ENCODE peak calls at places on chromosomes 11 and 22, in five cellular contexts. L, K, Y, R and M are unnamed samples.

GRCh38 chr22:39926175-39927152 is 25.6 kb downstream of the GRAP2 start:
- DNase-seq in Y (no peak), L (no peak), K (no peak), R (no peak), M (no peak)

GRCh38 chr11:18081551-18081950 is 24.3 kb downstream of the SAAL1 start:
- DNase-seq in L (no peak), Y (no peak), R (no peak), K (no peak), M (no peak)

GRCh38 chr22:39556970-39557811 is 13.4 kb upstream of the CACNA1I start:
- DNase-seq in R (no peak), Y (no peak), K (no peak), L (no peak), M (no peak)

GRCh38 chr11:111454561-111455192 is 57.5 kb downstream of the BTG4 start:
- DNase-seq in L (no peak), K (no peak), Y (no peak), R (no peak), M (no peak)

GRCh38 chr11:94655951-94656350 is 88.8 kb downstream of the PIWIL4 start:
- DNase-seq in K (no peak), L (no peak), Y (no peak), R (no peak), M (no peak)

GRCh38 chr11:70539360-70540095 is 141.2 kb downstream of the CTTN start:
- DNase-seq in L (no peak), K (no peak), R (peak; percentile 29), Y (no peak), M (no peak)

GRCh38 chr22:44729391-44730012 is 22.9 kb upstream of the ARHGAP8 start:
- DNase-seq in L (no peak), Y (no peak), K (peak; percentile 76), R (peak; percentile 57), M (no peak)

GRCh38 chr22:42077486-42078125 is 1.9 kb upstream of the SMDT1 start:
- DNase-seq in R (no peak), Y (no peak), K (no peak), L (no peak), M (no peak)

GRCh38 chr11:72278911-72279310 is 34.9 kb upstream of the PHOX2A start:
- DNase-seq in R (no peak), K (no peak), Y (no peak), L (no peak), M (no peak)

GRCh38 chr11:86182976-86183584 is 61.5 kb upstream of the EED start:
- DNase-seq in K (no peak), Y (peak; percentile 74), L (no peak), R (no peak), M (no peak)

GRCh38 chr11:30422389-30422788 is 99.5 kb downstream of the ARL14EP start:
- DNase-seq in Y (no peak), K (no peak), L (no peak), R (no peak), M (no peak)

GRCh38 chr11:104776501-104777170 is 121.6 kb downstream of the CASP12 start:
- DNase-seq in L (no peak), R (no peak), Y (no peak), K (no peak), M (no peak)

GRCh38 chr22:48175721-48176120 is 1413.3 kb downstream of the TBC1D22A start:
- DNase-seq in L (no peak), Y (no peak), K (no peak), R (no peak), M (no peak)

GRCh38 chr11:12767022-12767421 is 92.8 kb downstream of the TEAD1 start:
- DNase-seq in R (no peak), K (no peak), L (no peak), Y (no peak), M (no peak)
- H3K4me1 ChIP-seq in R (peaks cover 14% of the 10 kb centered on the region), K (peaks cover 28% of the 10 kb centered on the region), L (peaks cover 79% of the 10 kb centered on the region), Y (peaks cover 58% of the 10 kb centered on the region), M (peaks cover 7% of the 10 kb centered on the region)

GRCh38 chr11:1038921-1039320 is 2.4 kb upstream of the MUC6 start:
- DNase-seq in Y (no peak), K (no peak), R (no peak), L (no peak), M (no peak)

GRCh38 chr11:1040428-1041148 is 4.1 kb upstream of the MUC6 start:
- DNase-seq in K (no peak), Y (peak; percentile 55), R (no peak), L (no peak), M (no peak)

GRCh38 chr11:1038361-1038760 is 1.8 kb upstream of the MUC6 start:
- DNase-seq in Y (no peak), R (no peak), K (no peak), L (no peak), M (no peak)

GRCh38 chr11:1041149-1041467 is 4.6 kb upstream of the MUC6 start:
- DNase-seq in K (no peak), Y (no peak), R (peak; percentile 48), L (no peak), M (no peak)

DNA sequence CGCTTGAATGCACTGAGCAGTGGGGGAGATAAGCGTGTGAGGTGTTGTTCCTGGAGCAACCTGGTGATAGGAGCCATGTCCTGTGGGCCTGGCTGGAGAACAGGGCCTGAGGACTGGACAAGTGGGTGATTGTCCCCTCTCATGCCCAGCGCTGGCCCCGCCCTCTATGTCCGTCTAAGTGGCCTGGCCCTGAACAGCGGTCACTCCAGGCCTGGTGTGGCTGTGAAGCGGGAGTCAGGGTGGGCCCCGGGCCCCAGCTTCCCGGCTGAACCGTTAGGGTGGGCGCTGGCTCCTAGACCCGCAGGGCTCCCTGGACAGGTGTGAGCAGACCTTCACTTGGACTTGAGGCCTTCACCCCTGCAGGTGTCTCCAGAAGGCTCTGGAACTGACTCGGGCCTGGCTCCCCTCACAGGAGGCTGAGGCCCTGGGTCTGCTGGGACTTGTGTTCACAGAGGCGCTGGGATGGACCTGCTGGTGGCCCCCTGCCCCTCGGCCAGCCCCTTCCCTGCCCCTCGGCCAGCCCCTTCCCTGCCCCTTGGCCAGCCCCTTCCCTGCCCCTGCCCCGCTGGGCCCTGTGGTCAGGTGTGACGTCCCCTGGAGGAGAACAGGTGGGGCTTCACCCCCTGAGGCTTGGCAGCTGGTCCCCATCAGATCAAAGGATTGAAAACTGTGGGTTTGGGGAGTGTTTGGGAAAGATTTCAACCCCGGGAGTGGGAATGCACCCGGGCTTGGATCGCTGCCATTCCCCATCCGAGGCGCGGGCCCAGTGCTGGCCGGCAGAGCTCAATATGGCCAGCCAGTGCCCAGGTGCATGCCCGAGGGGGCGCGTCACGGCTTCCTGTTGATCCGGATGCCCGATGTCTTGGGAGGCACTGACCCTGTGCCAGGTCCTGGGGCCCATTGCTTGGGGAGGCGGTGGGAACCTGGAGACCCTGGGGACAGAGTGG is 3.2 kb upstream of the MUC6 start:
- DNase-seq in K (no peak), L (no peak), R (peak; percentile 54), Y (peak; percentile 75), M (no peak)
- TF ChIP-seq POLR2A in K (no peak), L (no peak), R (no peak), Y (no peak), M (no peak)

DNA sequence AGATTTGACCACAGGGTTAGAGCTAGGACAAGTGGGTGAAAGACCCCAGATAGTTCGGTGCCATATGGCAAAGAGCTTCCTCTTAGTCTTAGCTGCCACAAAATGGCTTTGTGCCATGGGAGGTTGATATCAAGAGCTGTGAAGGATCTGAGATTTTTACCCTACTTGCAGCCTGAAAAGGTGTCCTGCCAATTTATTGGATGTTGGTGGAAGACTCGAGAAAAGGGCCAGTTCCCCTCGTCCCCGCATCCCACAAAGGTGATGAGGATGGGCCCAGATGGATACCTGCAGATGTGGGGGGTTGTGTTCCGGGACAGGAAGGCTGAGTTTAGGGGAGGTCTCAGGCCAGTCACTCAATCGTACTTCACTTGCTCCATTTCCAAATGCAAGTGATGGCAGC is 27.2 kb downstream of the YDJC start:
- DNase-seq in K (no peak), Y (no peak), R (no peak), L (no peak), M (no peak)
- H3K4me3 ChIP-seq in K (no peak overlapping the region), Y (no peak overlapping the region), R (no peak overlapping the region), L (no peak overlapping the region), M (no peak overlapping the region)

DNA sequence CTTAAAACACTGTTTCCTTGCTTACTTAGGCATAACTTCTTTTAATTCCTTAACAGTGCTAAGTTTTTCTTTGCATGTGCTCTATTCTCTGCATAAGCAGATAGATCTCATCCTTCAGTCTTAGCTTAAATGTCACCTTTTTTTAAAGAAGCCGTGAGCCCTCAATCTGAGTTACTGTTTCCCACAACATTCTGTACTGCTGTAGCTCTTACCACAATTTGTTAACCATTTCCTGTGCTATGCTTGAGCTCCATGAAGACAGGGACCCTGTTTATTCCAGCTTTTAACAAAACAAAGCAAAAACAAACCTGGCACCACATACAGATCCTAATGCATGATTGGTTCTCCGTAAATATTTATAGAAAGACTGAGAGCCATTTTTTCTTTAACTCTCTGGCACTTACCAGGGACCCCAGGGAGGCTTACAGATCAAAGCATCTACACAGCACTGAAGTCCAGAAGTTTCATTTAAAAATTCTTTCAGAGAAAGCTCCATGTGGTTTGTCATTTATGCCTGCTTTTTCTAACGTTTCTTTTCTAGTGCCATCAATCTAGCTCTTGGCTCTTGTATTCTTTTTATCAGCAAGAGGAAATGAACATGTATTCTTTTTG is 74.9 kb downstream of the DYNC2H1 start:
- DNase-seq in R (no peak), K (no peak), L (no peak), Y (no peak), M (no peak)
- H3K4me1 ChIP-seq in R (no peaks in the 10 kb centered on the region), K (no peaks in the 10 kb centered on the region), L (no peaks in the 10 kb centered on the region), Y (peaks cover 9% of the 10 kb centered on the region), M (no peaks in the 10 kb centered on the region)

DNA sequence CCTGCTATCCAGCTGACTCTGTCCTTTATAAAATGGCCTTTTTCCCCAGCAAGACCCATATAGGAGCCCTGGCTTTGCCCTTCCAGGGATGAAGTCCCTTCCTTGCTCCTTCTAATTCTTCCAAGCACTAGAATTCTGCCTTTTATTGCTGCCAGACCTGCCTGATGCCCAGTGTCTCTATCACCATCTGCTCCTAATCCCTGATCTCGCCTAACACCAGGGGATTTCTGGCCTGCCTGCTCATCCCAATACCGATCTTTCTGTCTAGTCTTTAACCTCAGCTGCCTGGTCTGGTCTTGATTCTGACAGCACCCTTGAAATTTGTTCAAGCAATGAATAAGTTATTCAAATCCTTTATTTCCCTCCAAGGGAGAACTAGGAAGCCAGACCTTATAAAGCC is 150.2 kb downstream of the SPON1 start:
- DNase-seq in K (no peak), Y (no peak), L (no peak), R (no peak), M (no peak)
- TF ChIP-seq POLR2A in K (no peak), Y (no peak), L (no peak), R (no peak), M (no peak)

DNA sequence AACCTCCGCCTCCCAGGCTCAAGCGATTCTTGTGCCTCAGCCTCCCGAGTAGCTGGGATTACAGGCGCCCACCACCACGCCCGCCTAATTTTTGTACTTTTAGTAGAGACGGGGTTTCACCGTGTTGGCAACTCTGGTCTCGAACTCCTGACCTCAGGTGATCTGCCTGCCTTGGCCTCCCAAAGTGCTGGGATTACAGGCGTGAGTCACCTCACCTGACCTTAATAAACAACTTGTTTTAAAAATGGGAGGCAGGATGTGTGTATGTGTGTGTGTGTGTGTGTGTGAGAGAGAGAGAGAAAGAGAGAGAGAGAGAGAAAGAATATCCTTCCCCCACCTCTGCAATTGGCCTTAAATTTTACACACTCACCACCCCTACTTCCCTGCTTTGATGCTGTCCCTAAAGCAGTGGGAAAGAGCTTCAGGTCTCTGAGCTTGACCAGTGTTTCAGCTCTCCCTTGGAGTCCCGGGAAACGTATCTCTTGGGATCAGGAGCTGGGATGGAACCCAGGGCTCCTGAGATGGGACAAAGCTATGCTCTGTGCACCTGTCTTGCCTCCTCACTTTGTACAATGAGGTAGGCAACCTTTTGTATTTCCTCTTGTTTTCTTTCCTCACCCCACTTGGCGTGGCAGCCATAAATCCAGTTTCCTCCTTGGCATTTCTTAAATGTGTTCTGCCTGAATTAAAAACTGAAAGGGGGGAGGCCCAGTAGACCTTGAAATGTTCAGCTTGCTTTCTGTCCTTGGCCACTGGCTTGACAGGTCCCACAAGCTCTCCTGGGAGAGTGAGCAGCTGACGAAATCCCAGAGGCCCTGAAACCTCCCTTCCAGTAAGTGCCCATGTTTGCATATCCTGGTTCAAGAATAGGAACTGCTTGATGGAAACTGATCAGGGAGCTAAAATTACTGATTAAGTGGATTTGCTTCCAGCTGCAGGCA is 17.8 kb upstream of the XBP1 start:
- DNase-seq in Y (peak; percentile 89), R (peak; percentile 73), K (peak; percentile 29), L (no peak), M (no peak)
- H3K4me3 ChIP-seq in Y (no peak overlapping the region), R (peak overlapping the region; percentile 13), K (no peak overlapping the region), L (no peak overlapping the region), M (no peak overlapping the region)